ENCODE peak calls at places on chromosomes 1 and 21, in eight cellular contexts. One of them, this sample, is unnamed.

GRCh38 chr1:103106426-103107321 is 1.6 kb downstream of the COL11A1 start:
- DNase-seq in sigmoid colon: peak; percentile 66
- DNase-seq in A549: peak; percentile 54
- DNase-seq in ovary: peak; percentile 15
- DNase-seq in stomach: no peak
- DNase-seq in transverse colon: no peak
- DNase-seq in esophagus muscularis mucosa: no peak
- DNase-seq in HepG2: peak; percentile 24
- DNase-seq in this sample: peak; percentile 75

GRCh38 chr1:244302889-244303609 is 148.7 kb downstream of the ADSS2 start:
- DNase-seq in sigmoid colon: no peak
- DNase-seq in A549: peak; percentile 89
- DNase-seq in ovary: no peak
- DNase-seq in stomach: no peak
- DNase-seq in transverse colon: peak; percentile 50
- DNase-seq in esophagus muscularis mucosa: no peak
- DNase-seq in HepG2: no peak
- DNase-seq in this sample: no peak

GRCh38 chr1:217048104-217048707 is 325.0 kb upstream of the ESRRG start:
- DNase-seq in sigmoid colon: no peak
- DNase-seq in A549: peak; percentile 27
- DNase-seq in ovary: no peak
- DNase-seq in stomach: no peak
- DNase-seq in transverse colon: no peak
- DNase-seq in esophagus muscularis mucosa: peak; percentile 89
- DNase-seq in HepG2: no peak
- DNase-seq in this sample: no peak

GRCh38 chr1:223726380-223727001 is 14.2 kb downstream of the CAPN2 start:
- DNase-seq in sigmoid colon: peak; percentile 89
- DNase-seq in A549: peak; percentile 87
- DNase-seq in ovary: peak; percentile 86
- DNase-seq in stomach: peak; percentile 61
- DNase-seq in transverse colon: peak; percentile 61
- DNase-seq in esophagus muscularis mucosa: peak; percentile 94
- DNase-seq in HepG2: no peak
- DNase-seq in this sample: peak; percentile 74

GRCh38 chr1:83543222-83543973 is 455.5 kb downstream of the TTLL7 start:
- DNase-seq in sigmoid colon: no peak
- DNase-seq in A549: no peak
- DNase-seq in ovary: no peak
- DNase-seq in stomach: no peak
- DNase-seq in transverse colon: no peak
- DNase-seq in esophagus muscularis mucosa: no peak
- DNase-seq in HepG2: no peak
- DNase-seq in this sample: no peak

GRCh38 chr21:34815831-34816700 is 147.3 kb downstream of the CLIC6 start:
- DNase-seq in sigmoid colon: no peak
- DNase-seq in A549: no peak
- DNase-seq in ovary: no peak
- DNase-seq in stomach: no peak
- DNase-seq in transverse colon: no peak
- DNase-seq in esophagus muscularis mucosa: no peak
- DNase-seq in HepG2: no peak
- DNase-seq in this sample: no peak

GRCh38 chr1:230815277-230815676 is 53.0 kb downstream of the C1orf198 start:
- DNase-seq in sigmoid colon: no peak
- DNase-seq in A549: no peak
- DNase-seq in ovary: no peak
- DNase-seq in stomach: no peak
- DNase-seq in transverse colon: no peak
- DNase-seq in esophagus muscularis mucosa: peak; percentile 21
- DNase-seq in HepG2: no peak
- DNase-seq in this sample: no peak

GRCh38 chr1:199463521-199464127 is 563.9 kb upstream of the NR5A2 start:
- DNase-seq in sigmoid colon: no peak
- DNase-seq in A549: peak; percentile 64
- DNase-seq in ovary: no peak
- DNase-seq in stomach: peak; percentile 26
- DNase-seq in transverse colon: no peak
- DNase-seq in esophagus muscularis mucosa: no peak
- DNase-seq in HepG2: peak; percentile 20
- DNase-seq in this sample: no peak

GRCh38 chr1:230268371-230269170 is 157.6 kb downstream of the PGBD5 start:
- DNase-seq in sigmoid colon: no peak
- DNase-seq in A549: peak; percentile 64
- DNase-seq in ovary: peak; percentile 39
- DNase-seq in stomach: no peak
- DNase-seq in transverse colon: peak; percentile 73
- DNase-seq in esophagus muscularis mucosa: no peak
- DNase-seq in HepG2: peak; percentile 56
- DNase-seq in this sample: no peak

GRCh38 chr1:47755368-47755990 is 241.7 kb downstream of the TRABD2B start:
- DNase-seq in sigmoid colon: no peak
- DNase-seq in A549: peak; percentile 43
- DNase-seq in ovary: no peak
- DNase-seq in stomach: peak; percentile 35
- DNase-seq in transverse colon: peak; percentile 63
- DNase-seq in esophagus muscularis mucosa: no peak
- DNase-seq in HepG2: peak; percentile 35
- DNase-seq in this sample: no peak

GRCh38 chr1:29237906-29238600 is 1.7 kb downstream of the PTPRU start:
- DNase-seq in sigmoid colon: peak; percentile 81
- DNase-seq in A549: peak; percentile 12
- DNase-seq in ovary: peak; percentile 64
- DNase-seq in stomach: peak; percentile 44
- DNase-seq in transverse colon: peak; percentile 30
- DNase-seq in esophagus muscularis mucosa: no peak
- DNase-seq in HepG2: peak; percentile 34
- DNase-seq in this sample: no peak

GRCh38 chr1:43552813-43553212 is 22.1 kb downstream of the PTPRF start:
- DNase-seq in sigmoid colon: peak; percentile 93
- DNase-seq in A549: peak; percentile 20
- DNase-seq in ovary: peak; percentile 75
- DNase-seq in stomach: peak; percentile 51
- DNase-seq in transverse colon: peak; percentile 74
- DNase-seq in esophagus muscularis mucosa: no peak
- DNase-seq in HepG2: no peak
- DNase-seq in this sample: no peak

GRCh38 chr1:172845371-172845770 is 186.5 kb downstream of the FASLG start:
- DNase-seq in sigmoid colon: no peak
- DNase-seq in A549: no peak
- DNase-seq in ovary: no peak
- DNase-seq in stomach: no peak
- DNase-seq in transverse colon: no peak
- DNase-seq in esophagus muscularis mucosa: no peak
- DNase-seq in HepG2: no peak
- DNase-seq in this sample: no peak

GRCh38 chr1:33468559-33468958 is 3.9 kb upstream of the ZSCAN20 start:
- DNase-seq in sigmoid colon: no peak
- DNase-seq in A549: no peak
- DNase-seq in ovary: no peak
- DNase-seq in stomach: no peak
- DNase-seq in transverse colon: no peak
- DNase-seq in esophagus muscularis mucosa: no peak
- DNase-seq in HepG2: no peak
- DNase-seq in this sample: no peak

GRCh38 chr1:111769517-111770146 is 13.9 kb downstream of the DDX20 start:
- DNase-seq in sigmoid colon: no peak
- DNase-seq in A549: peak; percentile 63
- DNase-seq in ovary: peak; percentile 68
- DNase-seq in stomach: no peak
- DNase-seq in transverse colon: peak; percentile 26
- DNase-seq in esophagus muscularis mucosa: no peak
- DNase-seq in HepG2: peak; percentile 65
- DNase-seq in this sample: no peak

GRCh38 chr1:229812148-229812547 is 186.1 kb downstream of the URB2 start:
- DNase-seq in sigmoid colon: no peak
- DNase-seq in A549: no peak
- DNase-seq in ovary: no peak
- DNase-seq in stomach: no peak
- DNase-seq in transverse colon: no peak
- DNase-seq in esophagus muscularis mucosa: no peak
- DNase-seq in HepG2: no peak
- DNase-seq in this sample: no peak

GRCh38 chr1:224615861-224616760 is at the start of gene CNIH3:
- DNase-seq in sigmoid colon: no peak
- DNase-seq in A549: peak; percentile 56
- DNase-seq in ovary: no peak
- DNase-seq in stomach: peak; percentile 53
- DNase-seq in transverse colon: no peak
- DNase-seq in esophagus muscularis mucosa: no peak
- DNase-seq in HepG2: no peak
- DNase-seq in this sample: no peak

GRCh38 chr1:207798847-207799246 is 47.0 kb downstream of the CD46 start:
- DNase-seq in sigmoid colon: no peak
- DNase-seq in A549: no peak
- DNase-seq in ovary: no peak
- DNase-seq in stomach: no peak
- DNase-seq in transverse colon: no peak
- DNase-seq in esophagus muscularis mucosa: peak; percentile 81
- DNase-seq in HepG2: no peak
- DNase-seq in this sample: no peak

GRCh38 chr1:215279682-215280081 is 197.1 kb downstream of the KCNK2 start:
- DNase-seq in sigmoid colon: no peak
- DNase-seq in A549: no peak
- DNase-seq in ovary: no peak
- DNase-seq in stomach: no peak
- DNase-seq in transverse colon: no peak
- DNase-seq in esophagus muscularis mucosa: no peak
- DNase-seq in HepG2: no peak
- DNase-seq in this sample: no peak

GRCh38 chr1:170049191-170049800 is 25.2 kb downstream of the KIFAP3 start:
- DNase-seq in sigmoid colon: no peak
- DNase-seq in A549: no peak
- DNase-seq in ovary: no peak
- DNase-seq in stomach: no peak
- DNase-seq in transverse colon: no peak
- DNase-seq in esophagus muscularis mucosa: no peak
- DNase-seq in HepG2: no peak
- DNase-seq in this sample: no peak

GRCh38 chr1:55974714-55975441 is 604.5 kb downstream of the PLPP3 start:
- DNase-seq in sigmoid colon: no peak
- DNase-seq in A549: peak; percentile 7
- DNase-seq in ovary: no peak
- DNase-seq in stomach: no peak
- DNase-seq in transverse colon: no peak
- DNase-seq in esophagus muscularis mucosa: no peak
- DNase-seq in HepG2: no peak
- DNase-seq in this sample: no peak

GRCh38 chr1:26705788-26706237 is 10.0 kb downstream of the ARID1A start:
- DNase-seq in sigmoid colon: no peak
- DNase-seq in A549: peak; percentile 90
- DNase-seq in ovary: no peak
- DNase-seq in stomach: no peak
- DNase-seq in transverse colon: no peak
- DNase-seq in esophagus muscularis mucosa: no peak
- DNase-seq in HepG2: peak; percentile 81
- DNase-seq in this sample: no peak

GRCh38 chr1:87673748-87674147 is 345.1 kb downstream of the LMO4 start:
- DNase-seq in sigmoid colon: no peak
- DNase-seq in A549: no peak
- DNase-seq in ovary: no peak
- DNase-seq in stomach: no peak
- DNase-seq in transverse colon: no peak
- DNase-seq in esophagus muscularis mucosa: no peak
- DNase-seq in HepG2: no peak
- DNase-seq in this sample: no peak

GRCh38 chr1:205584732-205585131 is 47.1 kb downstream of the ELK4 start:
- DNase-seq in sigmoid colon: peak; percentile 33
- DNase-seq in A549: no peak
- DNase-seq in ovary: no peak
- DNase-seq in stomach: no peak
- DNase-seq in transverse colon: peak; percentile 8
- DNase-seq in esophagus muscularis mucosa: no peak
- DNase-seq in HepG2: no peak
- DNase-seq in this sample: no peak

GRCh38 chr21:38691626-38692025 is 114.1 kb upstream of the ETS2 start:
- DNase-seq in sigmoid colon: no peak
- DNase-seq in A549: no peak
- DNase-seq in ovary: no peak
- DNase-seq in stomach: no peak
- DNase-seq in transverse colon: no peak
- DNase-seq in esophagus muscularis mucosa: no peak
- DNase-seq in HepG2: no peak
- DNase-seq in this sample: no peak

GRCh38 chr1:104878203-104878911 is 1128.7 kb downstream of the AMY1C start:
- DNase-seq in sigmoid colon: no peak
- DNase-seq in A549: no peak
- DNase-seq in ovary: no peak
- DNase-seq in stomach: no peak
- DNase-seq in transverse colon: no peak
- DNase-seq in esophagus muscularis mucosa: no peak
- DNase-seq in HepG2: peak; percentile 3
- DNase-seq in this sample: no peak
- TF ChIP-seq EP300 in sigmoid colon: no peak
- TF ChIP-seq EP300 in A549: no peak
- TF ChIP-seq EP300 in ovary: no peak
- TF ChIP-seq EP300 in stomach: no peak
- TF ChIP-seq EP300 in transverse colon: no peak
- TF ChIP-seq EP300 in esophagus muscularis mucosa: no peak
- TF ChIP-seq EP300 in HepG2: no peak
- TF ChIP-seq EP300 in this sample: no peak

DNA sequence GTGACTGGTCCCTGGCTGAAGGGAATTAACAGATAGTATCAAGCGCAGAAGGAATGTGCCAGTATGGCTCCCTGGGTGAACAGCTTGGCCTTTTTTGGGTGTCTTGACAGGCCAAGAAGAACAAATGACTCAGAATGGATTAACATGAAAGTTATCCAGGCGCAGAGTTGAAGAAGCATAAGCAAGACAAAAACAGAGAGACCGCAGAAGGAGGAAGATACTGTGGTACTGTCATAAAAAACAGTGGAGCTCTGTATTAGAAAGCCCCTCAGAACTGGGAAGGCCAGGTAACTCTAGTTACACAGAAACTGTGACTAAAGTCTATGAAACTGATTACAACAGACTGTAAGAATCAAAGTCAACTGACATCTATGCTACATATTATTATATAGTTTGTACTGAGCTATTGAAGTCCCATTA is 3.8 kb downstream of the RGS1 start:
- DNase-seq in sigmoid colon: no peak
- DNase-seq in A549: no peak
- DNase-seq in ovary: no peak
- DNase-seq in stomach: no peak
- DNase-seq in transverse colon: no peak
- DNase-seq in esophagus muscularis mucosa: no peak
- DNase-seq in HepG2: no peak
- DNase-seq in this sample: no peak
- TF ChIP-seq EP300 in sigmoid colon: no peak
- TF ChIP-seq EP300 in A549: no peak
- TF ChIP-seq EP300 in ovary: no peak
- TF ChIP-seq EP300 in stomach: no peak
- TF ChIP-seq EP300 in transverse colon: no peak
- TF ChIP-seq EP300 in esophagus muscularis mucosa: no peak
- TF ChIP-seq EP300 in HepG2: no peak
- TF ChIP-seq EP300 in this sample: peak; percentile 79

GRCh38 chr21:17688912-17689874 is 76.5 kb upstream of the BTG3 start:
- DNase-seq in sigmoid colon: no peak
- DNase-seq in A549: peak; percentile 59
- DNase-seq in ovary: peak; percentile 32
- DNase-seq in stomach: peak; percentile 51
- DNase-seq in transverse colon: peak; percentile 42
- DNase-seq in esophagus muscularis mucosa: no peak
- DNase-seq in HepG2: peak; percentile 33
- DNase-seq in this sample: peak; percentile 27
- TF ChIP-seq EP300 in sigmoid colon: no peak
- TF ChIP-seq EP300 in A549: no peak
- TF ChIP-seq EP300 in ovary: no peak
- TF ChIP-seq EP300 in stomach: no peak
- TF ChIP-seq EP300 in transverse colon: no peak
- TF ChIP-seq EP300 in esophagus muscularis mucosa: no peak
- TF ChIP-seq EP300 in HepG2: no peak
- TF ChIP-seq EP300 in this sample: no peak

GRCh38 chr1:201406831-201407406 is 7.8 kb upstream of the LAD1 start:
- DNase-seq in sigmoid colon: no peak
- DNase-seq in A549: peak; percentile 19
- DNase-seq in ovary: no peak
- DNase-seq in stomach: peak; percentile 33
- DNase-seq in transverse colon: peak; percentile 63
- DNase-seq in esophagus muscularis mucosa: no peak
- DNase-seq in HepG2: peak; percentile 44
- DNase-seq in this sample: no peak
- TF ChIP-seq EP300 in sigmoid colon: no peak
- TF ChIP-seq EP300 in A549: no peak
- TF ChIP-seq EP300 in ovary: no peak
- TF ChIP-seq EP300 in stomach: no peak
- TF ChIP-seq EP300 in transverse colon: no peak
- TF ChIP-seq EP300 in esophagus muscularis mucosa: no peak
- TF ChIP-seq EP300 in HepG2: no peak
- TF ChIP-seq EP300 in this sample: no peak